ENCODE peak calls at places on chromosomes 16 and 17, in five cellular contexts. C, R, A, H and M are unnamed samples.

GRCh38 chr17:72599891-72600290 is 479.1 kb downstream of the SOX9 start:
- DNase-seq in R (no peak), C (no peak), A (no peak), H (no peak), M (no peak)

GRCh38 chr16:83581082-83581481 is 226.7 kb upstream of the HSBP1 start:
- DNase-seq in H (no peak), A (no peak), C (no peak), R (no peak), M (no peak)

GRCh38 chr17:36641877-36642845 is 40.8 kb downstream of the MRM1 start:
- DNase-seq in H (no peak), R (no peak), C (no peak), A (no peak), M (no peak)

GRCh38 chr16:55506083-55506482 is 2.8 kb upstream of the LPCAT2 start:
- DNase-seq in R (no peak), A (no peak), C (no peak), H (no peak), M (no peak)

GRCh38 chr16:11681526-11681925 is 13.3 kb downstream of the SNN start:
- DNase-seq in C (no peak), R (no peak), A (no peak), H (no peak), M (no peak)

GRCh38 chr16:48295493-48296281 is 48.3 kb upstream of the ABCC11 start:
- DNase-seq in R (no peak), A (no peak), H (no peak), C (no peak), M (no peak)

GRCh38 chr17:69733171-69734014 is 318.9 kb downstream of the MAP2K6 start:
- DNase-seq in H (peak; percentile 67), R (no peak), C (no peak), A (peak; percentile 58), M (no peak)

GRCh38 chr16:81521141-81521626 is 76.6 kb downstream of the CMIP start:
- DNase-seq in R (peak; percentile 81), A (no peak), C (no peak), H (no peak), M (no peak)

GRCh38 chr16:27330542-27330941 is 16.8 kb downstream of the IL4R start:
- DNase-seq in C (no peak), A (no peak), H (peak; percentile 91), R (no peak), M (no peak)